ENCODE peak calls at places on chromosome 1, in five cellular contexts. U is DND-41, Z is omental fat pad, J is AG08395, E is heart right ventricle. I is an unnamed sample.

GRCh38 chr1:173043253-173043652 is 7.5 kb downstream of the TNFSF18 start:
- DNase-seq in J (peak; percentile 18), U (no peak), E (no peak), Z (no peak), I (no peak)

GRCh38 chr1:85707990-85708825 is at the start of gene ZNHIT6:
- DNase-seq in U (peak; percentile 93), E (peak; percentile 92), J (peak; percentile 93), Z (peak; percentile 52), I (peak; percentile 95)

GRCh38 chr1:150173161-150173585 is 23.5 kb downstream of the PLEKHO1 start:
- DNase-seq in J (no peak), Z (no peak), U (no peak), E (no peak), I (no peak)

GRCh38 chr1:104906141-104906540 is 1156.4 kb downstream of the AMY1C start:
- DNase-seq in U (no peak), J (no peak), E (no peak), Z (no peak), I (no peak)

GRCh38 chr1:157961805-157962762 is 31.4 kb upstream of the KIRREL1 start:
- DNase-seq in U (no peak), J (peak; percentile 75), E (no peak), Z (no peak), I (no peak)

GRCh38 chr1:167474191-167474641 is 44.1 kb downstream of the CD247 start:
- DNase-seq in J (no peak), U (peak; percentile 95), E (no peak), Z (no peak), I (peak; percentile 98)

GRCh38 chr1:70528591-70529333 is 117.7 kb downstream of the CTH start:
- DNase-seq in Z (no peak), E (peak; percentile 21), J (peak; percentile 61), U (peak; percentile 31), I (peak; percentile 24)

GRCh38 chr1:15937706-15938168 is 38.2 kb downstream of the ZBTB17 start:
- DNase-seq in Z (no peak), E (no peak), U (no peak), J (peak; percentile 19), I (no peak)

GRCh38 chr1:212683357-212683722 is 16.3 kb downstream of the BATF3 start:
- DNase-seq in U (peak; percentile 65), J (no peak), E (no peak), Z (no peak), I (no peak)

GRCh38 chr1:27539901-27540861 is 50.2 kb upstream of the WASF2 start:
- DNase-seq in U (no peak), J (peak; percentile 87), E (no peak), Z (no peak), I (no peak)

GRCh38 chr1:222276062-222276461 is 271.8 kb downstream of the HHIPL2 start:
- DNase-seq in U (no peak), E (no peak), J (no peak), Z (no peak), I (no peak)

GRCh38 chr1:23597635-23598388 is 38.5 kb upstream of the ID3 start:
- DNase-seq in E (no peak), J (no peak), Z (no peak), U (no peak), I (no peak)

GRCh38 chr1:54716299-54717047 is 812 bp downstream of the TTC4 start:
- DNase-seq in Z (no peak), E (no peak), J (peak; percentile 48), U (no peak), I (no peak)

GRCh38 chr1:184242507-184242943 is 144.3 kb upstream of the C1orf21 start:
- DNase-seq in J (peak; percentile 35), U (no peak), E (peak; percentile 27), Z (no peak), I (no peak)

GRCh38 chr1:31750858-31751638 is 13.1 kb downstream of the ADGRB2 start:
- DNase-seq in Z (no peak), U (no peak), J (peak; percentile 79), E (no peak), I (no peak)

GRCh38 chr1:169326644-169327316 is 40.8 kb downstream of the NME7 start:
- DNase-seq in J (peak; percentile 15), Z (no peak), U (no peak), E (no peak), I (no peak)

GRCh38 chr1:198667796-198668195 is 29.0 kb downstream of the PTPRC start:
- DNase-seq in Z (no peak), J (no peak), E (no peak), U (no peak), I (no peak)

GRCh38 chr1:150178543-150178942 is 28.8 kb downstream of the PLEKHO1 start:
- DNase-seq in U (no peak), J (no peak), E (no peak), Z (no peak), I (no peak)

GRCh38 chr1:172470149-172470548 is 26.3 kb upstream of the PIGC start:
- DNase-seq in Z (no peak), E (no peak), U (no peak), J (no peak), I (no peak)

GRCh38 chr1:91793189-91793588 is 92.8 kb downstream of the TGFBR3 start:
- DNase-seq in Z (no peak), E (no peak), U (no peak), J (no peak), I (no peak)

GRCh38 chr1:27591622-27592021 is 12.3 kb downstream of the AHDC1 start:
- DNase-seq in U (no peak), Z (no peak), J (no peak), E (no peak), I (no peak)

GRCh38 chr1:221701570-221702186 is 40.2 kb downstream of the DUSP10 start:
- DNase-seq in E (no peak), Z (no peak), U (no peak), J (no peak), I (no peak)

GRCh38 chr1:59223943-59224639 is 72.8 kb upstream of the FGGY start:
- DNase-seq in J (no peak), Z (no peak), U (no peak), E (no peak), I (no peak)

GRCh38 chr1:26351591-26352337 is 2.2 kb downstream of the CRYBG2 start:
- DNase-seq in Z (no peak), J (no peak), U (no peak), E (no peak), I (no peak)

GRCh38 chr1:19872190-19872589 is 10.0 kb upstream of the OTUD3 start:
- DNase-seq in E (no peak), Z (no peak), U (no peak), J (no peak), I (no peak)

GRCh38 chr1:234631721-234632125 is 21.7 kb upstream of the IRF2BP2 start:
- DNase-seq in Z (no peak), E (no peak), J (peak; percentile 69), U (no peak), I (no peak)

GRCh38 chr1:7493711-7494110 is 277.4 kb upstream of the VAMP3 start:
- DNase-seq in J (no peak), E (no peak), Z (no peak), U (no peak), I (no peak)

GRCh38 chr1:214476958-214477870 is 74.2 kb downstream of the PTPN14 start:
- DNase-seq in Z (no peak), J (peak; percentile 89), U (no peak), E (no peak), I (no peak)

GRCh38 chr1:42922687-42923366 is 35.8 kb downstream of the SLC2A1 start:
- DNase-seq in E (no peak), U (peak; percentile 75), J (peak; percentile 79), Z (no peak), I (peak; percentile 85)

GRCh38 chr1:223208164-223209075 is 65.4 kb upstream of the TLR5 start:
- DNase-seq in E (no peak), Z (no peak), J (no peak), U (no peak), I (no peak)

GRCh38 chr1:182635871-182636270 is 31.7 kb upstream of the RGS16 start:
- DNase-seq in E (no peak), J (no peak), U (no peak), Z (no peak), I (no peak)

GRCh38 chr1:222627232-222627631 is 9.3 kb downstream of the MIA3 start:
- DNase-seq in J (peak; percentile 36), Z (no peak), U (no peak), E (peak; percentile 7), I (no peak)

GRCh38 chr1:211642870-211643269 is 32.6 kb downstream of the NEK2 start:
- DNase-seq in J (no peak), U (no peak), Z (no peak), E (no peak), I (no peak)

I was measured in Jurkat, Clone E6-1.